ENCODE peak calls at places on chromosomes 13 and 19, in five cellular contexts. C is GDM1; I is stimulated activated CD8-positive, alpha-beta memory T cell treated with anti-CD3 and anti-CD28 coated beads, Interleukin-2, amount 100 ng/mL, for 48 hours; F is gastrocnemius medialis; U is naive thymus-derived CD8-positive, alpha-beta T cell. Q is an unnamed sample.

GRCh38 chr19:51019544-51019925 is at the start of gene KLK10:
- DNase-seq in C (no peak), I (no peak), F (no peak), U (no peak), Q (no peak)

GRCh38 chr13:69389899-69390298 is 717.7 kb upstream of the ATXN8OS start:
- DNase-seq in C (no peak), I (no peak), F (no peak), U (no peak), Q (no peak)

GRCh38 chr13:80037505-80037888 is 303.4 kb downstream of the SPRY2 start:
- DNase-seq in C (no peak), I (no peak), F (no peak), U (no peak), Q (no peak)

GRCh38 chr19:45794627-45795026 is 2.0 kb upstream of the DMWD start:
- DNase-seq in C (no peak), I (no peak), F (no peak), U (no peak), Q (no peak)

GRCh38 chr13:75687145-75687763 is 51.1 kb downstream of the LMO7 start:
- DNase-seq in C (no peak), I (no peak), F (no peak), U (no peak), Q (no peak)

GRCh38 chr13:99585609-99586008 is 84.3 kb downstream of the TM9SF2 start:
- DNase-seq in C (no peak), I (no peak), F (no peak), U (no peak), Q (no peak)

GRCh38 chr13:68234278-68234677 is 1004.1 kb upstream of the PCDH9 start:
- DNase-seq in C (no peak), I (no peak), F (no peak), U (no peak), Q (no peak)

GRCh38 chr13:47858678-47859050 is 142.4 kb downstream of the SUCLA2 start:
- DNase-seq in C (no peak), I (no peak), F (no peak), U (no peak), Q (no peak)

GRCh38 chr19:4976412-4977298 is 7.7 kb downstream of the KDM4B start:
- DNase-seq in C (peak; percentile 64), I (no peak), F (peak; percentile 92), U (no peak), Q (peak; percentile 93)

GRCh38 chr13:31797154-31797775 is 57.9 kb downstream of the RXFP2 start:
- DNase-seq in C (no peak), I (no peak), F (no peak), U (no peak), Q (no peak)

GRCh38 chr13:75800545-75800944 is 164.4 kb downstream of the LMO7 start:
- DNase-seq in C (no peak), I (no peak), F (no peak), U (no peak), Q (no peak)

GRCh38 chr13:57632276-57633140 is 964 bp downstream of the PCDH17 start:
- DNase-seq in C (no peak), I (no peak), F (no peak), U (no peak), Q (peak; percentile 12)

GRCh38 chr19:53824134-53824611 is at the start of gene NLRP12:
- DNase-seq in C (peak; percentile 50), I (no peak), F (no peak), U (no peak), Q (peak; percentile 49)

GRCh38 chr13:48586591-48587103 is 53.8 kb upstream of the RCBTB2 start:
- DNase-seq in C (no peak), I (no peak), F (no peak), U (no peak), Q (peak; percentile 66)

GRCh38 chr13:67493835-67494234 is 263.7 kb upstream of the PCDH9 start:
- DNase-seq in C (no peak), I (no peak), F (no peak), U (no peak), Q (no peak)

GRCh38 chr19:48501961-48502719 is 9.5 kb downstream of the LMTK3 start:
- DNase-seq in C (peak; percentile 96), I (no peak), F (no peak), U (peak; percentile 71), Q (no peak)

GRCh38 chr13:81184556-81185265 is 843.8 kb upstream of the SPRY2 start:
- DNase-seq in C (no peak), I (no peak), F (no peak), U (no peak), Q (no peak)

GRCh38 chr19:52270266-52270885 is 989 bp downstream of the ZNF766 start:
- DNase-seq in C (no peak), I (no peak), F (no peak), U (no peak), Q (no peak)

GRCh38 chr19:17647071-17648020 is 40.8 kb downstream of the UNC13A start:
- DNase-seq in C (no peak), I (no peak), F (no peak), U (no peak), Q (peak; percentile 39)

GRCh38 chr19:40662925-40663711 is 27.3 kb downstream of the NUMBL start:
- DNase-seq in C (peak; percentile 76), I (peak; percentile 91), F (peak; percentile 84), U (peak; percentile 93), Q (peak; percentile 93)